ENCODE peak calls at places on chromosomes 13 and 19, in four cellular contexts. Z is T-cell; P is stimulated activated CD8-positive, alpha-beta memory T cell treated with anti-CD3 and anti-CD28 coated beads, Interleukin-7, amount 100 ng/mL, for 4 hours; N is activated CD4-positive, alpha-beta T cell treated with anti-CD3 and anti-CD28 coated beads for 24 hours. E is an unnamed sample.

GRCh38 chr13:39779337-39780270 is 124.1 kb downstream of the COG6 start:
- DNase-seq in Z (peak; percentile 37), P (no peak), N (no peak), E (no peak)

GRCh38 chr13:50805805-50806204 is 37.7 kb downstream of the DLEU7 start:
- DNase-seq in Z (no peak), P (no peak), N (no peak), E (no peak)

GRCh38 chr19:2164020-2164988 is 571 bp downstream of the DOT1L start:
- DNase-seq in Z (no peak), P (no peak), N (no peak), E (no peak)

GRCh38 chr19:42352216-42352892 is 26.9 kb downstream of the MEGF8 start:
- DNase-seq in Z (no peak), P (no peak), N (no peak), E (no peak)

GRCh38 chr13:110524484-110525254 is 36.9 kb downstream of the RAB20 start:
- DNase-seq in Z (no peak), P (no peak), N (no peak), E (peak; percentile 79)

GRCh38 chr19:49335071-49335783 is at the start of gene CD37:
- DNase-seq in Z (peak; percentile 50), P (peak; percentile 34), N (peak; percentile 28), E (no peak)

GRCh38 chr13:79741006-79741405 is 260.1 kb downstream of the NDFIP2 start:
- DNase-seq in Z (no peak), P (no peak), N (no peak), E (peak; percentile 16)

GRCh38 chr13:98264877-98265276 is 87.8 kb upstream of the RNF113B start:
- DNase-seq in Z (no peak), P (no peak), N (no peak), E (no peak)

GRCh38 chr19:38733493-38734175 is 10.6 kb downstream of the CAPN12 start:
- DNase-seq in Z (no peak), P (no peak), N (no peak), E (no peak)

GRCh38 chr19:511101-511841 is 4.0 kb downstream of the TPGS1 start:
- DNase-seq in Z (peak; percentile 67), P (peak; percentile 74), N (peak; percentile 43), E (no peak)

GRCh38 chr19:39372047-39372802 is 18.7 kb downstream of the PAF1 start:
- DNase-seq in Z (no peak), P (no peak), N (no peak), E (peak; percentile 86)

GRCh38 chr19:873084-874019 is 13.9 kb downstream of the CFD start:
- DNase-seq in Z (peak; percentile 67), P (peak; percentile 53), N (peak; percentile 41), E (peak; percentile 60)

GRCh38 chr19:45324349-45324907 is 1.8 kb upstream of the CKM start:
- DNase-seq in Z (no peak), P (no peak), N (no peak), E (no peak)

GRCh38 chr19:5590151-5590864 is 22.6 kb upstream of the TINCR start:
- DNase-seq in Z (no peak), P (no peak), N (no peak), E (no peak)

GRCh38 chr19:1590641-1591397 is 1.8 kb downstream of the MBD3 start:
- DNase-seq in Z (no peak), P (no peak), N (no peak), E (no peak)

GRCh38 chr13:63481334-63481733 is 2065.7 kb upstream of the PCDH20 start:
- DNase-seq in Z (no peak), P (no peak), N (no peak), E (peak; percentile 22)

GRCh38 chr19:44741841-44742352 is 6.6 kb upstream of the BCL3 start:
- DNase-seq in Z (no peak), P (no peak), N (no peak), E (peak; percentile 97)

GRCh38 chr13:110132178-110132975 is 174.6 kb downstream of the COL4A1 start:
- DNase-seq in Z (no peak), P (no peak), N (no peak), E (no peak)

GRCh38 chr19:20273376-20273775 is 106.4 kb downstream of the ZNF486 start:
- DNase-seq in Z (no peak), P (no peak), N (no peak), E (no peak)

GRCh38 chr13:108176685-108177274 is 38.6 kb downstream of the LIG4 start:
- DNase-seq in Z (peak; percentile 23), P (peak; percentile 19), N (peak; percentile 40), E (peak; percentile 82)

GRCh38 chr13:106917024-106917491 is 349.1 kb upstream of the ARGLU1 start:
- DNase-seq in Z (no peak), P (no peak), N (no peak), E (no peak)

GRCh38 chr19:1851581-1852293 is 3.5 kb upstream of the REXO1 start:
- DNase-seq in Z (no peak), P (peak; percentile 78), N (no peak), E (no peak)

GRCh38 chr13:89554801-89555200 is 1792.7 kb upstream of the MIR17HG start:
- DNase-seq in Z (no peak), P (no peak), N (no peak), E (no peak)

GRCh38 chr19:45952691-45953505 is 20.8 kb downstream of the NOVA2 start:
- DNase-seq in Z (no peak), P (no peak), N (peak; percentile 22), E (peak; percentile 86)

GRCh38 chr19:547117-547516 is 3.3 kb downstream of the GZMM start:
- DNase-seq in Z (no peak), P (no peak), N (no peak), E (no peak)

GRCh38 chr13:39910833-39911232 is 255.4 kb downstream of the COG6 start:
- DNase-seq in Z (no peak), P (no peak), N (no peak), E (no peak)

GRCh38 chr13:110044521-110045200 is 258.3 kb upstream of the IRS2 start:
- DNase-seq in Z (no peak), P (no peak), N (no peak), E (no peak)